ENCODE peak calls at places on chromosomes 16 and 17, in seven cellular contexts. D, J, M, N, U, R and Q are unnamed samples.

GRCh38 chr17:19727466-19728113 is 11.2 kb upstream of the SLC47A2 start:
- DNase-seq in U (no peak), N (peak), R (peak), J (peak), D (no peak), M (no peak), Q (no peak)

GRCh38 chr16:87457724-87458423 is 35.0 kb downstream of the ZCCHC14 start:
- DNase-seq in R (no peak), U (peak), D (no peak), N (no peak), M (no peak), J (no peak), Q (peak)

GRCh38 chr17:61481421-61481820 is 29.2 kb downstream of the TBX4 start:
- DNase-seq in J (no peak), D (no peak), N (no peak), U (no peak), M (no peak), R (no peak), Q (no peak)

GRCh38 chr17:62631086-62631935 is 3.8 kb downstream of the MRC2 start:
- DNase-seq in R (no peak), D (no peak), N (no peak), J (no peak), M (no peak), U (no peak), Q (no peak)

GRCh38 chr16:75029854-75030253 is 31.0 kb downstream of the ZNRF1 start:
- DNase-seq in M (no peak), R (no peak), U (peak), N (no peak), J (no peak), D (no peak), Q (no peak)

GRCh38 chr16:49466529-49466831 is 92.9 kb downstream of the C16orf78 start:
- DNase-seq in U (no peak), D (no peak), N (no peak), J (no peak), R (no peak), M (no peak), Q (no peak)

GRCh38 chr16:84909686-84910085 is 89.9 kb downstream of the CRISPLD2 start:
- DNase-seq in U (no peak), N (no peak), D (no peak), J (no peak), M (no peak), R (no peak), Q (no peak)

GRCh38 chr17:14203392-14203791 is 33.3 kb downstream of the CDRT15 start:
- DNase-seq in D (no peak), U (no peak), N (no peak), M (no peak), R (no peak), J (no peak), Q (no peak)

GRCh38 chr17:81713556-81714411 is 1.7 kb downstream of the SLC25A10 start:
- DNase-seq in N (no peak), J (no peak), M (no peak), D (peak), U (peak), R (no peak), Q (peak)

GRCh38 chr16:600781-601180 is 10.9 kb downstream of the RAB40C start:
- DNase-seq in N (no peak), U (no peak), J (no peak), D (no peak), R (peak), M (no peak), Q (no peak)

GRCh38 chr17:79565606-79566250 is 45.1 kb downstream of the RBFOX3 start:
- DNase-seq in J (no peak), U (no peak), N (no peak), M (no peak), R (no peak), D (no peak), Q (no peak)

GRCh38 chr17:77419547-77420475 is 279.0 kb downstream of the SEC14L1 start:
- DNase-seq in N (no peak), D (no peak), R (no peak), M (no peak), U (peak), J (no peak), Q (no peak)

GRCh38 chr17:81295031-81295677 is at the start of gene SLC38A10:
- DNase-seq in M (peak), R (peak), N (peak), U (peak), J (peak), D (peak), Q (peak)